ENCODE peak calls at places on chromosome 18, in six cellular contexts. L is PC-3; O is stimulated activated CD4-positive, alpha-beta T cell treated with anti-CD3 and anti-CD28 coated beads, Interleukin-1b, Interleukin-23, amount 100 ng/mL, for 24 hours; A is endothelial cell of umbilical vein; M is mammary epithelial cell; H is fibroblast of mammary gland. F is an unnamed sample.

GRCh38 chr18:478679-479078 is 21.8 kb downstream of the COLEC12 start:
- DNase-seq in L (peak; percentile 36), O (no peak), A (no peak), M (no peak), H (peak; percentile 92), F (peak; percentile 68)

GRCh38 chr18:45780568-45780967 is 44.9 kb upstream of the SIGLEC15 start:
- DNase-seq in L (no peak), O (no peak), A (no peak), M (no peak), H (peak; percentile 30), F (peak; percentile 26)

GRCh38 chr18:79625924-79626561 is 53.6 kb upstream of the CTDP1 start:
- DNase-seq in L (no peak), O (no peak), A (no peak), M (no peak), H (no peak), F (no peak)

GRCh38 chr18:35740616-35741015 is 159.1 kb downstream of the GALNT1 start:
- DNase-seq in L (no peak), O (no peak), A (no peak), M (no peak), H (no peak), F (peak; percentile 48)

GRCh38 chr18:7116001-7116831 is 1.4 kb downstream of the LAMA1 start:
- DNase-seq in L (no peak), O (no peak), A (no peak), M (peak; percentile 48), H (peak; percentile 25), F (peak; percentile 63)

GRCh38 chr18:63356272-63356896 is 10.6 kb downstream of the KDSR start:
- DNase-seq in L (no peak), O (no peak), A (no peak), M (no peak), H (no peak), F (no peak)

GRCh38 chr18:27298215-27298804 is 113.2 kb upstream of the CHST9 start:
- DNase-seq in L (peak; percentile 25), O (no peak), A (no peak), M (peak; percentile 8), H (no peak), F (peak; percentile 15)

GRCh38 chr18:44062345-44062744 is 618.3 kb upstream of the SETBP1 start:
- DNase-seq in L (no peak), O (no peak), A (no peak), M (no peak), H (no peak), F (no peak)

GRCh38 chr18:51301376-51301775 is 103.9 kb upstream of the MEX3C start:
- DNase-seq in L (no peak), O (no peak), A (no peak), M (no peak), H (no peak), F (no peak)

GRCh38 chr18:38491195-38491594 is 925.6 kb upstream of the CELF4 start:
- DNase-seq in L (no peak), O (no peak), A (no peak), M (no peak), H (no peak), F (no peak)

GRCh38 chr18:57798713-57799373 is 4.3 kb downstream of the ATP8B1 start:
- DNase-seq in L (no peak), O (no peak), A (no peak), M (no peak), H (no peak), F (no peak)

GRCh38 chr18:63730788-63731187 is 28.0 kb downstream of the SERPINB11 start:
- DNase-seq in L (peak; percentile 74), O (no peak), A (no peak), M (peak; percentile 74), H (no peak), F (peak; percentile 7)

GRCh38 chr18:35728676-35729075 is 147.1 kb downstream of the GALNT1 start:
- DNase-seq in L (no peak), O (no peak), A (peak; percentile 54), M (peak; percentile 61), H (no peak), F (no peak)

GRCh38 chr18:53991202-53991601 is 233.3 kb downstream of the MBD2 start:
- DNase-seq in L (peak; percentile 96), O (no peak), A (no peak), M (peak; percentile 46), H (peak; percentile 89), F (peak; percentile 73)

F was measured in astrocyte of the hippocampus.